ENCODE peak calls at places on chromosomes 1 and 21, in nine cellular contexts. K, R, Y, E, W, L, V, G and N are unnamed samples.

GRCh38 chr1:1079408-1080121 is 5.5 kb upstream of the RNF223 start:
- DNase-seq in K (peak), R (no peak), Y (peak), E (no peak), W (peak), L (peak), V (peak), G (no peak), N (peak)

GRCh38 chr1:78645728-78646127 is 3.9 kb upstream of the IFI44 start:
- DNase-seq in K (no peak), R (no peak), Y (no peak), E (no peak), W (no peak), L (no peak), V (peak), G (no peak), N (no peak)

GRCh38 chr1:54838565-54839180 is 37.5 kb upstream of the TTC22 start:
- DNase-seq in K (no peak), R (no peak), Y (no peak), E (no peak), W (no peak), L (no peak), V (no peak), G (no peak), N (no peak)

GRCh38 chr1:236753554-236753953 is 41.5 kb upstream of the MTR start:
- DNase-seq in K (no peak), R (peak), Y (peak), E (peak), W (no peak), L (no peak), V (no peak), G (no peak), N (no peak)

GRCh38 chr1:108817016-108817415 is 39.9 kb downstream of the AKNAD1 start:
- DNase-seq in K (no peak), R (peak), Y (no peak), E (no peak), W (peak), L (no peak), V (no peak), G (no peak), N (no peak)

GRCh38 chr1:167678422-167678821 is 43.4 kb upstream of the MPZL1 start:
- DNase-seq in K (no peak), R (no peak), Y (no peak), E (no peak), W (no peak), L (no peak), V (no peak), G (no peak), N (no peak)

GRCh38 chr1:114558548-114558947 is 22.9 kb downstream of the BCAS2 start:
- DNase-seq in K (no peak), R (no peak), Y (no peak), E (peak), W (no peak), L (no peak), V (peak), G (no peak), N (no peak)

GRCh38 chr1:59198565-59198964 is 98.3 kb upstream of the FGGY start:
- DNase-seq in K (no peak), R (no peak), Y (no peak), E (no peak), W (no peak), L (no peak), V (no peak), G (no peak), N (no peak)

GRCh38 chr21:27513825-27514224 is 546.9 kb upstream of the ADAMTS5 start:
- DNase-seq in K (no peak), R (no peak), Y (no peak), E (no peak), W (no peak), L (no peak), V (no peak), G (no peak), N (no peak)

GRCh38 chr1:43887748-43888147 is 45.9 kb upstream of the ARTN start:
- DNase-seq in K (no peak), R (no peak), Y (no peak), E (no peak), W (no peak), L (no peak), V (no peak), G (no peak), N (no peak)

GRCh38 chr1:4054957-4055676 is 155.0 kb upstream of the C1orf174 start:
- DNase-seq in K (no peak), R (no peak), Y (no peak), E (no peak), W (no peak), L (no peak), V (no peak), G (no peak), N (no peak)

GRCh38 chr1:209896346-209896745 is 41.7 kb upstream of the SYT14 start:
- DNase-seq in K (no peak), R (no peak), Y (no peak), E (no peak), W (no peak), L (no peak), V (no peak), G (no peak), N (no peak)